ENCODE peak calls at places on chromosomes 7 and 10, in four cellular contexts. Z is RPMI7951, L is stromal cell of bone marrow, C is mesendoderm. Q is an unnamed sample.

GRCh38 chr10:36462194-36462593 is 663.2 kb upstream of the ANKRD30A start:
- DNase-seq in L (peak), C (no peak), Z (peak), Q (no peak)

GRCh38 chr7:36527549-36527913 is 137.9 kb downstream of the ANLN start:
- DNase-seq in L (no peak), C (no peak), Z (no peak), Q (no peak)

GRCh38 chr10:125208854-125209545 is 48.6 kb upstream of the CTBP2 start:
- DNase-seq in Z (no peak), L (no peak), C (no peak), Q (no peak)

GRCh38 chr7:71173955-71174354 is 42.0 kb downstream of the GALNT17 start:
- DNase-seq in Z (no peak), C (no peak), L (no peak), Q (no peak)

GRCh38 chr7:2863461-2864066 is 19.5 kb upstream of the GNA12 start:
- DNase-seq in Z (peak), L (peak), C (peak), Q (peak)

GRCh38 chr7:50507898-50508470 is 57.2 kb downstream of the DDC start:
- DNase-seq in L (no peak), Z (no peak), C (no peak), Q (no peak)

GRCh38 chr7:121798076-121798475 is 74.9 kb upstream of the PTPRZ1 start:
- DNase-seq in Z (peak), C (no peak), L (no peak), Q (no peak)

GRCh38 chr7:128940494-128941322 is 3.0 kb downstream of the IRF5 start:
- DNase-seq in L (no peak), C (no peak), Z (no peak), Q (no peak)

GRCh38 chr7:5222861-5223411 is 32.9 kb downstream of the WIPI2 start:
- DNase-seq in L (no peak), Z (no peak), C (no peak), Q (no peak)

GRCh38 chr10:130491698-130492050 is 355.5 kb downstream of the GLRX3 start:
- DNase-seq in Z (no peak), L (no peak), C (no peak), Q (no peak)

Q was measured in AG08396.